ENCODE peak calls at places on chromosome X, in four cellular contexts. Q, I, V and S are unnamed samples.

GRCh38 chrX:34426334-34426733 is 230.8 kb downstream of the TMEM47 start:
- DNase-seq in V (no peak), Q (no peak), I (no peak), S (no peak)

GRCh38 chrX:135707880-135708279 is 5.6 kb upstream of the CT45A1 start:
- DNase-seq in V (peak), I (peak), Q (peak), S (peak)

GRCh38 chrX:55119712-55120111 is 30.9 kb downstream of the PAGE2 start:
- DNase-seq in V (no peak), I (no peak), Q (no peak), S (no peak)

GRCh38 chrX:65596270-65596669 is 61.7 kb upstream of the LAS1L start:
- DNase-seq in I (peak), V (no peak), Q (no peak), S (no peak)

GRCh38 chrX:131650637-131651410 is 107.0 kb downstream of the OR13H1 start:
- DNase-seq in I (no peak), V (no peak), Q (no peak), S (no peak)

GRCh38 chrX:1401611-1402430 is 9.9 kb upstream of the SLC25A6 start:
- DNase-seq in Q (no peak), I (no peak), V (no peak), S (no peak)

GRCh38 chrX:37984880-37985279 is 21.5 kb upstream of the SYTL5 start:
- DNase-seq in V (no peak), Q (no peak), I (no peak), S (no peak)

GRCh38 chrX:153763298-153763932 is 634 bp upstream of the PLXNB3 start:
- DNase-seq in I (no peak), V (no peak), Q (no peak), S (peak)

GRCh38 chrX:129522184-129523059 is 868 bp downstream of the SMARCA1 start:
- DNase-seq in I (peak), V (no peak), Q (peak), S (peak)

GRCh38 chrX:118536687-118537461 is 41.3 kb downstream of the DOCK11 start:
- DNase-seq in I (peak), V (no peak), Q (peak), S (no peak)

GRCh38 chrX:120732461-120732860 is 102.6 kb upstream of the C1GALT1C1 start:
- DNase-seq in I (no peak), V (no peak), Q (no peak), S (no peak)

GRCh38 chrX:17527932-17528331 is 152.9 kb downstream of the NHS start:
- DNase-seq in I (no peak), Q (no peak), V (no peak), S (no peak)

GRCh38 chrX:13254076-13254785 is 65.6 kb downstream of the ATXN3L start:
- DNase-seq in I (peak), V (no peak), Q (peak), S (peak)

GRCh38 chrX:101442095-101442494 is 34.1 kb downstream of the HNRNPH2 start:
- DNase-seq in V (no peak), I (no peak), Q (no peak), S (no peak)

GRCh38 chrX:128781506-128781905 is 729.3 kb upstream of the ACTRT1 start:
- DNase-seq in I (no peak), Q (peak), V (no peak), S (peak)

GRCh38 chrX:151753313-151754041 is 18.9 kb downstream of the CNGA2 start:
- DNase-seq in V (no peak), I (peak), Q (peak), S (peak)

GRCh38 chrX:41923925-41924693 is 755 bp upstream of the CASK start:
- DNase-seq in Q (peak), I (no peak), V (no peak), S (no peak)

GRCh38 chrX:10484683-10485247 is 135.6 kb downstream of the MID1 start:
- DNase-seq in Q (peak), V (no peak), I (no peak), S (peak)

GRCh38 chrX:10482708-10483107 is 137.7 kb downstream of the MID1 start:
- DNase-seq in I (no peak), Q (no peak), V (no peak), S (no peak)

GRCh38 chrX:10485331-10485730 is 135.1 kb downstream of the MID1 start:
- DNase-seq in V (no peak), Q (no peak), I (no peak), S (no peak)

GRCh38 chrX:10482262-10482661 is 138.1 kb downstream of the MID1 start:
- DNase-seq in Q (no peak), V (no peak), I (no peak), S (no peak)

GRCh38 chrX:10483191-10483808 is 137.1 kb downstream of the MID1 start:
- DNase-seq in V (no peak), I (no peak), Q (no peak), S (no peak)
- TF ChIP-seq EP300 in V (no peak), I (no peak), Q (no peak), S (no peak)

GRCh38 chrX:86148024-86148511 is at the start of gene DACH2:
- DNase-seq in Q (peak), I (peak), V (peak), S (peak)
- TF ChIP-seq MAFK in Q (no peak), I (no peak), V (no peak), S (no peak)

DNA sequence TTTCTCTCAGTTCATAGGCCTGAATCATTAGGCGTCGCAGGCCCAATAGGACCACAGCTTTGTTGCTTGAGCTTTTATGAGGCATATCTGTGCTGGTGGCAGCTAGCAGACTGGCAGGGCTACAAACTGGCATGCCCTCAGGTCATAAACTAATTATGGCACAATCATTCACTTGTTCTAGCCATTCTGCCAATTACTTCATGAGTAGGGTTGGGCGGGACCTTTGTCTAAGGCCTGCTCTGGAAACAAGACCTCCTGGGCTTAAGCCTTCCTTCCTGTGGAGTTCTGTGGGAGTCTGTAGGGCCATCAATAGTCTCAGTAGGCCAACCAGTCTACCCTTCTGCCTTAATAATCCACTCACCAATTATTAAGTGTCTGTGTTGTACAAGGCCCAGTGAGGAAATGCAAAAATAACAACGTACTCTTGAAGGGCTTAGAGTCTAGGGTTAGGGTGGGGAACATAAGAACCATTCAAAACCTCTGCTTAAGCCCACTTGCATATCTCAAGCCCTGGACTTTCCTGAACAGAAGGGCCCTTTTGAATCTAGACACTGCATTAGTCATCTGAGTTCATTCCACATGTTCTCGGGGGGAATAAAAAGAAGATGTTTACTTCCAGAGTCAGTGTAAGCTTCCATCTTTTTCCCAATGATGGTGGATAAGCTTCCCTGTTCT is 44.5 kb downstream of the SHROOM4 start:
- DNase-seq in Q (no peak), V (no peak), I (no peak), S (no peak)
- TF ChIP-seq EP300 in Q (no peak), V (no peak), I (no peak), S (no peak)

GRCh38 chrX:102768984-102769761 is 48.6 kb downstream of the GPRASP3 start:
- DNase-seq in I (peak), V (peak), Q (peak), S (peak)

GRCh38 chrX:102765217-102765616 is 44.7 kb downstream of the GPRASP3 start:
- DNase-seq in V (no peak), I (no peak), Q (peak), S (no peak)

GRCh38 chrX:102767287-102767686 is 46.7 kb downstream of the GPRASP3 start:
- DNase-seq in I (no peak), Q (no peak), V (no peak), S (no peak)

GRCh38 chrX:102765794-102766193 is 45.3 kb downstream of the GPRASP3 start:
- DNase-seq in V (no peak), Q (peak), I (no peak), S (no peak)
- TF ChIP-seq MAFK in V (no peak), Q (no peak), I (no peak), S (no peak)

GRCh38 chrX:78103656-78104446 is at the start of gene PGK1:
- DNase-seq in Q (peak), I (peak), V (peak), S (peak)
- TF ChIP-seq EP300 in Q (no peak), I (peak), V (no peak), S (peak)

DNA sequence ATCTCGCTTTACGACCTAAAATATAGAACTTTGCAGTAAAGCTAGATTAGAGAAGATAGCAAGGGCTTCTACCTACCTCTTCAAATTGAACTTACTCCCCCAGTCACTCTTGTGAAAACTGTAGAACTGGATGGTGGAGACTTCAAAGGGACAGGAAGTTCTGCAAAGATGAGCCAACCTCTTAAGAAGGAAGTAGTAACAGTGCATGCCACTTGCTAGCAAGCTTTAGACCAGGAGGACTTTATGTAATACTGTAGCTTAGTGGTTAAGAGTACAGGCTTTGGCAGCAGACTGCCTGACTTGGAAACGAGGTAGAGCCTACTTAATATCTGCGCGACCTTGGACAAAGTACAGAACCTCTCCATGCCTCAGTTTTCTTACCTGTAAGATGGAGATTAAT is 27.5 kb upstream of the VBP1 start:
- DNase-seq in V (no peak), Q (no peak), I (no peak), S (no peak)
- TF ChIP-seq MAFK in V (no peak), Q (no peak), I (no peak), S (no peak)

DNA sequence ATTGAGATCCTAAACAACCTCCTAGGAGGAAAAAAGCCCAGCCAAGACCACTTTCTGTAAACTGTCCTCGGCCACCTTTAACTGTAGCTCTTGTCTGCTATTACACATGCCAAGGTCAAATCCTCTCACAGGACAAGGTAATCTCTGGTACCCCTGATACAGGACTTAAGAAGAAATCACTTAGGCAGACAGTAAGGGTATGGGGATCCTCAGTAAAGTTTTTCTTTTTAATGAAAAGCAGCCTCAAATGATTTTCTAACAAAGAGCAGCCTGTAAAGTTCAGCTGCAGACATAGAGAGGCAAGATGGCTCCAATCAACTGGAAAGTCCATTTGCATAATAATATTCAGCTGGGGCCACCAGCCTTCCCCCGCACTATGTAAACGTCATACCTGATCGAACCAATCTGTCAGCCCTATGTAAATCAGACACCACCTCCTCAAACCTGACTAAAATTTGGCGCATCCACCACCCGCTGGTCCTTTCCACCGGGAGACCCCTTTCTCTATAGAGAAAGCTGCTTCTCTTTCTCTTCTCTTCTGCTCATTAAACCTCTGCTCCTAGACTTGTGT is 14.6 kb upstream of the MPP1 start:
- DNase-seq in I (no peak), V (no peak), Q (no peak), S (no peak)
- TF ChIP-seq EP300 in I (no peak), V (no peak), Q (no peak), S (no peak)

DNA sequence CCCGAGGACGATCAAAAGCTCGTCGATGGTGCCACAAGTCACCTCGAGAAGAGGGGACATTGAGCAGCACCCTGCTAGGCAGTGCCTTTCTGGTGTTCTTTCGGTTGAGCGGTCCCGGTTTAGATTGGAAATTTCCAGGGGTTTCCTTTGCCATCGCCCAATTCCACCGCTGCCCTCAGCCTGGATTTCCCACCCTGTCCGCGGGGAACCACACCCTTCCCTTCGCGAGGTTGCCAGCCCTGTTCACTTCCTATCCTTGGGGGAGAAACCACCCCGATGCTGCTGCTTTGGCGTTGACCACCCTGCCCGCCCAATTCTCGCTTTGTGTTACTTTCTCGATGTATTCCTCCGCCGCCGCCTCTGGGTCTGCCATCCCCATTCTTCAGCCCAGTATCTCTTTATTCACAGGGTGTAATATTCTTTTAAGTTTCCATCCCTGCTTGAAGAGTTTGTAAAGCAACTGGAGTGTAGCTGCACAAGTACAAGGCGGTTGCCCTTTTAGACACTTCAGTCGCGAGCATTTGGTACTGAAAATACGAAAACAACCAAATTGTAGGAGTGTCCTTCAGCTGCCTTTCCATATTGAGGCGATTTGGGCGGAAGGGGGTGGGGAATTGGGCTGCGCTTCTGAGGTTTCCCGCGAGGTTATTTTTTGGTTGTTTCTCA is 1.1 kb downstream of the OGT start:
- DNase-seq in V (no peak), Q (peak), I (peak), S (peak)
- TF ChIP-seq MAFK in V (no peak), Q (no peak), I (no peak), S (no peak)